ENCODE peak calls at places on chromosomes 2 and 18, in six cellular contexts. A is heart right ventricle; R is pons; U is activated T-helper 1 cell treated with anti-CD3 and anti-CD28 coated beads, Interleukin-12 subunit alpha, Interleukin-12 subunit beta, Interleukin-2, Interleukin-4 antibody, amounts not matched to agents 30 ng/mL and 10 ng/mL and 1 ng/mL, durations not matched to agents 14 hours and 24 hours and 36 hours; F is right atrium auricular region; I is NCI-H1105. H is an unnamed sample.

GRCh38 chr2:179235463-179236108 is 29.0 kb downstream of the SESTD1 start:
- DNase-seq in I (no peak), U (no peak), A (no peak), R (no peak), F (no peak), H (no peak)

GRCh38 chr2:6845312-6845711 is 20.4 kb downstream of the CMPK2 start:
- DNase-seq in F (no peak), R (no peak), A (no peak), I (no peak), U (no peak), H (no peak)

GRCh38 chr18:54215069-54215468 is 9.4 kb downstream of the MBD2 start:
- DNase-seq in A (no peak), R (no peak), U (no peak), I (no peak), F (no peak), H (no peak)

GRCh38 chr2:216807861-216808272 is 52.0 kb downstream of the TNP1 start:
- DNase-seq in U (no peak), R (no peak), I (no peak), F (no peak), A (peak; percentile 36), H (no peak)

GRCh38 chr2:30758315-30758714 is 48.9 kb downstream of the CAPN13 start:
- DNase-seq in I (no peak), U (no peak), A (no peak), R (no peak), F (no peak), H (no peak)

GRCh38 chr2:201879986-201880385 is 73.6 kb downstream of the CDK15 start:
- DNase-seq in R (no peak), U (no peak), I (no peak), F (no peak), A (no peak), H (no peak)

GRCh38 chr2:45627911-45628310 is 16.8 kb upstream of the SRBD1 start:
- DNase-seq in A (no peak), I (no peak), F (no peak), U (no peak), R (no peak), H (no peak)

GRCh38 chr2:28664120-28664842 is 87.3 kb upstream of the PPP1CB start:
- DNase-seq in F (no peak), U (no peak), R (no peak), I (no peak), A (no peak), H (no peak)

GRCh38 chr18:21270453-21270852 is 28.4 kb downstream of the GREB1L start:
- DNase-seq in R (no peak), A (no peak), F (no peak), U (no peak), I (no peak), H (no peak)

GRCh38 chr2:100105678-100106054 is 36.7 kb downstream of the AFF3 start:
- DNase-seq in A (no peak), R (no peak), U (no peak), F (no peak), I (no peak), H (peak; percentile 3)

GRCh38 chr2:143231257-143231650 is 102.0 kb downstream of the ARHGAP15 start:
- DNase-seq in F (no peak), I (no peak), R (no peak), A (no peak), U (no peak), H (no peak)

H was measured in putamen.